ENCODE peak calls at places on chromosome 10, in five cellular contexts. N, D, C, Z and K are unnamed samples.

GRCh38 chr10:105384056-105384455 is 743.0 kb downstream of the SORCS3 start:
- DNase-seq in N (no peak), D (no peak), C (no peak), Z (no peak), K (no peak)

GRCh38 chr10:509361-510102 is 179.9 kb downstream of the DIP2C start:
- DNase-seq in N (no peak), D (peak), C (no peak), Z (no peak), K (no peak)

GRCh38 chr10:102316421-102316820 is 71.1 kb downstream of the GBF1 start:
- DNase-seq in N (no peak), D (no peak), C (no peak), Z (no peak), K (no peak)

GRCh38 chr10:28326516-28327493 is 23.9 kb upstream of the MPP7 start:
- DNase-seq in N (no peak), D (no peak), C (no peak), Z (peak), K (no peak)

GRCh38 chr10:86522385-86522855 is 828 bp upstream of the WAPL start:
- DNase-seq in N (no peak), D (no peak), C (no peak), Z (no peak), K (no peak)

GRCh38 chr10:99742701-99743100 is 10.7 kb downstream of the CUTC start:
- DNase-seq in N (no peak), D (no peak), C (no peak), Z (no peak), K (no peak)

GRCh38 chr10:72802291-72803118 is 91.0 kb upstream of the OIT3 start:
- DNase-seq in N (no peak), D (no peak), C (no peak), Z (peak), K (no peak)

GRCh38 chr10:49606981-49607535 is 3.1 kb upstream of the SLC18A3 start:
- DNase-seq in N (no peak), D (no peak), C (no peak), Z (peak), K (peak)

GRCh38 chr10:88417337-88417736 is 165.8 kb downstream of the RNLS start:
- DNase-seq in N (no peak), D (no peak), C (no peak), Z (peak), K (no peak)

GRCh38 chr10:117342638-117343037 is 32.6 kb downstream of the PDZD8 start:
- DNase-seq in N (peak), D (no peak), C (no peak), Z (peak), K (no peak)

GRCh38 chr10:110431659-110432058 is 66.0 kb upstream of the DUSP5 start:
- DNase-seq in N (no peak), D (no peak), C (no peak), Z (no peak), K (no peak)

GRCh38 chr10:122532601-122533266 is 27.8 kb upstream of the DMBT1 start:
- DNase-seq in N (no peak), D (no peak), C (no peak), Z (no peak), K (no peak)

GRCh38 chr10:18231480-18231879 is 91.3 kb downstream of the CACNB2 start:
- DNase-seq in N (no peak), D (no peak), C (no peak), Z (no peak), K (no peak)

GRCh38 chr10:18230794-18231193 is 90.6 kb downstream of the CACNB2 start:
- DNase-seq in N (no peak), D (no peak), C (no peak), Z (no peak), K (no peak)

GRCh38 chr10:18235477-18235876 is 95.3 kb downstream of the CACNB2 start:
- DNase-seq in N (no peak), D (no peak), C (no peak), Z (no peak), K (no peak)

GRCh38 chr10:18229839-18230238 is 89.6 kb downstream of the CACNB2 start:
- DNase-seq in N (no peak), D (no peak), C (no peak), Z (no peak), K (no peak)

DNA sequence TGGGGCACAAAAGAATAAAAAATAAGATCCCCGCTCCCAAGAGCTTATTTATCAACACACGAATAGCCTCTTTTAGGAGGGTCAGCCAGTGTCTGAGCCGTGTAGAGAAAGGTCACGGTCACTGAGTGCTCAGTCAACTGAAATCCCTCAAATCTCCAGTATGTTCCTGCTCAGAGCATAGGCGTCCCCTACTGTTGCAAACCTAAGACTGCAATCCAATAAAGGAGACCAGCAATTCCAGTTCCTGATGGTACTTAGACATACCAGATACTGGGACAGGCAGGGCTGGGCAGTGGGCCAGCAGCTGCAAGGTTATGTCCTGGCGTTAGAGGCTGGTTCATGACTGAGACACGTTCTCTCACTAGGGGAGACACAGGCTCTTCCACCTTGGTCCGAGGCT is 93.6 kb downstream of the CACNB2 start:
- DNase-seq in N (no peak), D (no peak), C (no peak), Z (no peak), K (no peak)
- TF ChIP-seq CTCF in N (no peak), D (no peak), C (no peak), Z (peak), K (peak)

GRCh38 chr10:22006379-22006884 is 2.9 kb upstream of the DNAJC1 start:
- DNase-seq in N (no peak), D (no peak), C (no peak), Z (no peak), K (no peak)

GRCh38 chr10:22003964-22004281 is 393 bp upstream of the DNAJC1 start:
- DNase-seq in N (no peak), D (no peak), C (no peak), Z (no peak), K (no peak)

GRCh38 chr10:22005763-22006162 is 2.2 kb upstream of the DNAJC1 start:
- DNase-seq in N (no peak), D (no peak), C (no peak), Z (no peak), K (no peak)

GRCh38 chr10:22003111-22003963 is at the start of gene DNAJC1:
- DNase-seq in N (peak), D (peak), C (peak), Z (peak), K (peak)

DNA sequence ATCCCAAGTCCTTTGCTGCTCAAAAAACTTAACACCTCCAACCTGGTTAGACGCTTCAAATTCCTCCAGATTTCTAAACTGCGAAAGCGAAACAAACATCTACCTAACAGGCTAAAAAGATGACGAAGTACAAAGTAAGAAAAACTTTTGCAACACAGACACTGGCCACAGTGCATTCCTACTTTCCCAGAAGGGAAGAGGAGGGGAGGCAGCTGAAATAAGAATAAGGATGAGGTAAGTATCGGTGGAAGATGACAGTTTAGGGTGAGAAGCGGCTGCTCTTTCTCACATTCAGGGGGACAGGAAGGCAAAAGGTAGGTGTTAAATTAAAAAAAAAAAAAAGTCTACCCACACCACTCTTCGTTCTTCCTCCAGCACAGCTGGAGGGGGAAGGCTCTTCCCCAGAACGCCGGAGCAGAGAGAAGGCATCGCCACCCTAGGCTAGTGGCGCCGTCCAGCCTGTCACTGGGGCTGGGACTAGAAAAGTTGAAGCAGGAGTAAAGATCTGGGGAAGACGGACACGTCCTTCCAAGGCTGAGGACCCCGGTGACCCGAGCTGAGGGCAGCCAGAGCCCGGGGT is 909 bp downstream of the DNAJC1 start:
- DNase-seq in N (no peak), D (no peak), C (no peak), Z (peak), K (no peak)
- TF ChIP-seq CTCF in N (no peak), D (no peak), C (no peak), Z (no peak), K (no peak)

DNA sequence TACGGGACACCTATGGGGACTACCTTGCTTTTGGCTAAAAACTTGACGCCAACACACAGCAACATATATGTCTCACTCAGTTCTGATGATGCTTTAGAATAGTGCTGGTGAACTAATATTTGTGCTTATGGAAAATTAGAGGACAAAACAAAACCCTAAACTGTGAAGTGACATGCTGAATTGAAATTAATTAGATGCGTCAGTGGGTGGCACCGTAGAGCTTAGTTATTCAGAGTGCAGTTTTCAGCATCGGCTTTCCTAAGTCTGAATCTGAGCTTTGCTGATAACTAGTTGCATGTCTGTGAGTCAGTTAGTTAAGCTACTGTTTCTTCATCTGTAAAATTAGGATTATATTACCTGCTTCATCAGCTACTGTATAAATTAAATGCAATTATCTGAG is 245.0 kb upstream of the SORCS1 start:
- DNase-seq in N (no peak), D (no peak), C (no peak), Z (peak), K (no peak)
- TF ChIP-seq CTCF in N (peak), D (peak), C (peak), Z (peak), K (peak)

DNA sequence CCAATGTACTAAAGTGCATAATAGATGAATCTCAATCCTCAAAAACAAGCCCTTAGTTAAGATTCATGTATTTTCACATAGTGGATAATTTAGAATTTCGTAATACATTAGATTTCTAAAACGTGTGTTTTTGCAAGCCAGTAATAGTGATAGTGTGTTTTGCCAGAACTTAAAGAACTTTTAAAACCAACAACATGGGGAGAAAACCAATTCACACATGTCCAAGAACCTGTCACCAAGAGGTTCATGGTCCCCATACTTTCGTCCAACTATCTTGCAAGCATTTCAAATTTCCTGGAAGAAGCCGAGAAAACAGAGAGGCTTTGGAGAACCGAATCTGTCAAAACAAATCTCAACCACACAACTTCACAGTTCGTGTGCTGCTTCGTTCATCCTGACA is 32.0 kb downstream of the GFRA1 start:
- DNase-seq in N (no peak), D (no peak), C (no peak), Z (no peak), K (no peak)
- TF ChIP-seq CTCF in N (no peak), D (no peak), C (no peak), Z (no peak), K (no peak)

DNA sequence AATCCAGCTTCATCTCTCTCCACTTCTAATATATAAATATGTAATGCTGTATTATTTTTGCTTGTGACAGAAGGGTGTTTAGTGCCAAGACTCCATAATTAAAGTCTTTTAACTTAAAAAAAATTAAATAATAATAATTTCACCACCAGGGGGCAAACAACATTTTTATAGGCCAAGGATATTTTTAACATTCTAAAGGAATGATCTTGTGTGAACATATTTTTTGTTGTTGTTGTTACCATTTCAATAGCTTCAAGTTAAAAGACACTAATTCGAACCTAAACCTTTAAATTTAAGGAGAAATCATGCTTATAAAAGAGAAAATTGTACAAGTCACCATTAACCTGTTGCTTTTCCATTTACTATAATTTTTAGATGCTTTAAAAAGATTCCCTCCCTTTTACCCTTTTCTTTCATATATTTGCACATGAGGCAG is 7.5 kb upstream of the DNAJC1 start:
- DNase-seq in N (no peak), D (no peak), C (no peak), Z (peak), K (no peak)
- TF ChIP-seq CTCF in N (no peak), D (peak), C (peak), Z (peak), K (peak)

DNA sequence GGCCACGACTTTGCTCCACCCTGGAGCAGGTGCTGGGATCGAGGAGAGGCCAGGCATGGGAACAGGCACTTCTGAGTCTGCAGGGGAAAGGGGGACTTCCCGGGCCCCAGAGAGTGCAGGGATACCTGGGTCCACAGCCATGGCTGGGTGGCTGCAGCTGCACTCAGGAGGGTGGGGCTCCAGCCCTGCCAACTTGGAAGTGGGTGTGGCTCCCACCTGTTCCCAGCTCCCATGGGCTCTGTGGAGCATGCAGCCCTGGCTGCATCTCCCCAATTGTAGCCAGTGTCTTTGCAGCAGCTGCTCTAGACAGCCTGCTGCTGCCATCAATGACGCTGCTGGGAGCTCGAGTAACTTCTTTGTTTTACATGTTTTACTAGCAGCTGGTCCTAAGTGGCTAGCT is 57.1 kb downstream of the ADK start:
- DNase-seq in N (no peak), D (no peak), C (no peak), Z (no peak), K (no peak)
- TF ChIP-seq CTCF in N (no peak), D (no peak), C (no peak), Z (no peak), K (no peak)